ENCODE peak calls at places on chromosomes 1 and 21, in five cellular contexts. H is GM12864, Z is AG04449, B is tibial nerve, W is left ventricle myocardium inferior. J is an unnamed sample.

GRCh38 chr1:119323216-119323982 is 45.2 kb upstream of the HAO2 start:
- DNase-seq in H (peak), Z (no peak), B (no peak), W (no peak), J (no peak)

GRCh38 chr1:18108313-18109057 is 887 bp downstream of the IGSF21 start:
- DNase-seq in H (no peak), Z (no peak), B (no peak), W (no peak), J (no peak)

GRCh38 chr1:181113061-181113695 is 24.7 kb downstream of the IER5 start:
- DNase-seq in H (no peak), Z (no peak), B (no peak), W (no peak), J (no peak)

GRCh38 chr21:28272272-28272992 is 720.2 kb downstream of the LTN1 start:
- DNase-seq in H (no peak), Z (no peak), B (no peak), W (no peak), J (no peak)

GRCh38 chr21:43942201-43942600 is 69.9 kb upstream of the TRAPPC10 start:
- DNase-seq in H (no peak), Z (no peak), B (no peak), W (no peak), J (no peak)

GRCh38 chr1:168618351-168618750 is 41.9 kb downstream of the XCL1 start:
- DNase-seq in H (no peak), Z (no peak), B (no peak), W (no peak), J (no peak)

GRCh38 chr1:112011231-112011630 is 21.8 kb upstream of the KCND3 start:
- DNase-seq in H (no peak), Z (no peak), B (no peak), W (no peak), J (no peak)

GRCh38 chr1:213484333-213484732 is 433.3 kb downstream of the RPS6KC1 start:
- DNase-seq in H (no peak), Z (no peak), B (no peak), W (no peak), J (no peak)

GRCh38 chr1:184930645-184931044 is 43.7 kb downstream of the NIBAN1 start:
- DNase-seq in H (no peak), Z (no peak), B (no peak), W (no peak), J (no peak)

GRCh38 chr1:186374313-186375151 is 521 bp downstream of the TPR start:
- DNase-seq in H (peak), Z (no peak), B (no peak), W (peak), J (no peak)

GRCh38 chr1:15954316-15954715 is 21.6 kb downstream of the ZBTB17 start:
- DNase-seq in H (no peak), Z (no peak), B (no peak), W (no peak), J (no peak)

GRCh38 chr1:93715529-93716126 is 34.0 kb upstream of the BCAR3 start:
- DNase-seq in H (no peak), Z (peak), B (no peak), W (peak), J (no peak)

GRCh38 chr21:44423312-44423821 is 31.9 kb upstream of the LRRC3 start:
- DNase-seq in H (no peak), Z (no peak), B (no peak), W (peak), J (no peak)

GRCh38 chr1:112754116-112754628 is 39.0 kb upstream of the PPM1J start:
- DNase-seq in H (no peak), Z (no peak), B (no peak), W (no peak), J (no peak)

GRCh38 chr1:58881471-58881994 is 97.7 kb upstream of the JUN start:
- DNase-seq in H (no peak), Z (no peak), B (peak), W (no peak), J (no peak)

GRCh38 chr1:8740034-8740449 is 77.4 kb downstream of the RERE start:
- DNase-seq in H (no peak), Z (peak), B (no peak), W (no peak), J (peak)

GRCh38 chr1:10939654-10940450 is 72.6 kb upstream of the TARDBP start:
- DNase-seq in H (peak), Z (no peak), B (no peak), W (no peak), J (no peak)

GRCh38 chr1:180966310-180966709 is 53.6 kb downstream of the KIAA1614 start:
- DNase-seq in H (no peak), Z (no peak), B (no peak), W (no peak), J (no peak)

GRCh38 chr1:28062806-28063205 is 25.6 kb downstream of the EYA3 start:
- DNase-seq in H (no peak), Z (no peak), B (no peak), W (no peak), J (no peak)

GRCh38 chr1:153959454-153959853 is 1.0 kb upstream of the CRTC2 start:
- DNase-seq in H (no peak), Z (no peak), B (no peak), W (no peak), J (no peak)

GRCh38 chr1:90346757-90347156 is 351.8 kb downstream of the ZNF326 start:
- DNase-seq in H (no peak), Z (no peak), B (no peak), W (no peak), J (no peak)

GRCh38 chr1:223819730-223820514 is 25.8 kb downstream of the TP53BP2 start:
- DNase-seq in H (no peak), Z (no peak), B (no peak), W (no peak), J (peak)

GRCh38 chr1:94329276-94329675 is 88.9 kb upstream of the ABCD3 start:
- DNase-seq in H (no peak), Z (no peak), B (no peak), W (no peak), J (no peak)

GRCh38 chr1:180168786-180169640 is 14.3 kb downstream of the QSOX1 start:
- DNase-seq in H (no peak), Z (no peak), B (no peak), W (no peak), J (no peak)

GRCh38 chr21:46096997-46097825 is 701 bp upstream of the COL6A2 start:
- DNase-seq in H (no peak), Z (no peak), B (no peak), W (no peak), J (no peak)

GRCh38 chr21:28336299-28336698 is 656.4 kb downstream of the LTN1 start:
- DNase-seq in H (no peak), Z (peak), B (no peak), W (no peak), J (peak)

DNA sequence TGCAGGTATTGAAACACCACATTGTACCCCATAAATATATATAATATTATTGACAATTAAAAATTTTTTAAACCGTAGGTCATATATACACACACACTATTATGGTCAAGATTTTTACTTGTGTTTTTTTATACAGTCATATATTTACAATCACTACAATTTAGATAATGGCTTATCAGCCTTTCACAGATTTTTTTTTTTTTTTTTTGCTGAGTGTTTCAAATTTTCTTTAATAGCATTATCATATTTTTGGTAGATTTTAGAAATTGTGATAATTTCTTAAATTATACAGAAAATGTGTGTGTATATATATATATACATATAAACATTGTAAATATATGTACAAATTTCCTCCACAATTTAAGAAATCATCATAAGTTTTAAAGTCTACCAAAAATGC is 68.6 kb upstream of the RGS2 start:
- DNase-seq in H (no peak), Z (no peak), B (no peak), W (no peak), J (no peak)
- H3K4me3 ChIP-seq in H (no peak), Z (no peak), B (no peak), W (no peak), J (no peak)

GRCh38 chr1:110875216-110875731 is 2.3 kb downstream of the CD53 start:
- DNase-seq in H (peak), Z (no peak), B (no peak), W (no peak), J (no peak)

GRCh38 chr1:110877776-110878175 is 4.8 kb downstream of the CD53 start:
- DNase-seq in H (no peak), Z (no peak), B (no peak), W (no peak), J (no peak)

GRCh38 chr1:110878993-110879392 is 6.0 kb downstream of the CD53 start:
- DNase-seq in H (no peak), Z (no peak), B (no peak), W (no peak), J (no peak)

GRCh38 chr1:110876748-110877341 is 3.9 kb downstream of the CD53 start:
- DNase-seq in H (no peak), Z (no peak), B (no peak), W (no peak), J (no peak)

DNA sequence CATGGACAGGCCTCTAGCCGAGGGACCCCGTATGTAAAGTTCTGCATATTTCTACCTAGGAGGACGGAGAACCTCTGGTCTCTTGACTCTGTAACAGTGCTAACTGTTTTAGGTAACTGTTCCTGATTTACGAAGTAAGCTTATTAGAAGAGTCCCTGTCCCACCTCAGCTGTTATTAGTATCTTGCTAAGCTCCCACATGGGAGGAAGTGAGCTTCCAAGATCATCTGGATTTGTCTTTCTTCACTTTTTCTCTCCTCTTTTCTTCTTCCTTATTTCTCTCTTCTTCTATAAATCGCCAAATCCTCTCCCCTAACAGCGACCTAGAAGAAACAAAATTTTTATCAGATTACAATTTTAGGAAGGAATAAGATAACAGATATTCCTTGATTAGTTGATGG is 4.4 kb downstream of the CD53 start:
- DNase-seq in H (no peak), Z (no peak), B (no peak), W (no peak), J (no peak)
- H3K4me3 ChIP-seq in H (peak), Z (no peak), B (no peak), W (no peak), J (no peak)

GRCh38 chr1:2019162-2019542 is at the start of gene GABRD:
- DNase-seq in H (no peak), Z (no peak), B (no peak), W (no peak), J (no peak)
- H3K4me3 ChIP-seq in H (no peak), Z (no peak), B (no peak), W (peak), J (no peak)

GRCh38 chr1:23171181-23171755 is 2.6 kb upstream of the LUZP1 start:
- DNase-seq in H (no peak), Z (no peak), B (no peak), W (no peak), J (no peak)

GRCh38 chr1:23168462-23169218 is at the start of gene LUZP1:
- DNase-seq in H (no peak), Z (no peak), B (peak), W (peak), J (no peak)

GRCh38 chr1:23168079-23168461 is 586 bp downstream of the LUZP1 start:
- DNase-seq in H (no peak), Z (no peak), B (no peak), W (peak), J (no peak)

GRCh38 chr1:23169219-23169575 is 541 bp upstream of the LUZP1 start:
- DNase-seq in H (no peak), Z (no peak), B (no peak), W (no peak), J (no peak)

DNA sequence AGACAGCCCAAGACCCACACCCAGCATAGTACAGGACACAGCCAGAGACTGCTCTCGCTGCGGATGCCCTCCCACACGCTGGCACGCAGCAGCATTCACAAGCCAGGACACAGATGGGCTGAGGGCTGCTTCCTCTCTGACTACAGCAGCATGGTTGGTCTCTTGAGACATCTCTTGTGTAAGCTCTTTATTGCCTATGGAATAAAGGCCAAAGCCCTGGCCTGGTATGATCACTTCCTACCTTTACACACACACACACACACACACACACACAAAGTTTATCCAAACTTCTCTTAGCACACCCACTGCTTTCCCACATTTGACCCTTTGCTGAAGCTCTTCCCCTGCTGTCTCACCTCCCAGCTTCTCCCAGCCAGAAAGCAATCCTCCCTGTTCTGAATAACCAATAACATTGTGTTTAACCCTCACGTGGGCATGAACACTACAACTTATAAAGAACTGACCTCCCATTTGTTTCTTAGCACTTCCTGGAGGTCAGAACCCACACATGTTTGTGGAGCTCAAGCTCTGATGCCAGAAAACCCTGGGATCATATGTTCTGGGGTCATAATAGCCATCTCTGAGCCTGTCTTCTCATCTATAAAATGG is 1.2 kb upstream of the LUZP1 start:
- DNase-seq in H (no peak), Z (peak), B (peak), W (peak), J (no peak)
- H3K4me3 ChIP-seq in H (no peak), Z (peak), B (no peak), W (peak), J (no peak)